ENCODE peak calls at places on chromosomes 4 and X, in six cellular contexts. K is esophagus squamous epithelium; B is tibial nerve; U is sigmoid colon; D is CD8-positive, alpha-beta memory T cell; A is breast epithelium. F is an unnamed sample.

GRCh38 chr4:77076889-77077635 is 1.3 kb upstream of the CCNI start:
- DNase-seq in B (no peak), A (no peak), D (no peak), K (no peak), U (no peak), F (no peak)

GRCh38 chrX:10173331-10173900 is 16.6 kb downstream of the CLCN4 start:
- DNase-seq in K (no peak), A (peak), U (peak), B (no peak), D (no peak), F (peak)

GRCh38 chrX:110284159-110284558 is 33.7 kb downstream of the AMMECR1 start:
- DNase-seq in B (no peak), K (no peak), D (no peak), A (no peak), U (no peak), F (no peak)

GRCh38 chr4:15132739-15133138 is 130.5 kb downstream of the CPEB2 start:
- DNase-seq in A (no peak), U (no peak), D (no peak), B (no peak), K (no peak), F (no peak)

GRCh38 chr4:26083987-26084386 is 170.0 kb downstream of the SMIM20 start:
- DNase-seq in B (no peak), K (no peak), D (no peak), U (peak), A (no peak), F (peak)

GRCh38 chr4:188435381-188435780 is 296.1 kb downstream of the TRIML1 start:
- DNase-seq in U (no peak), K (no peak), A (no peak), D (no peak), B (no peak), F (no peak)

GRCh38 chr4:173195132-173195531 is 26.5 kb downstream of the GALNT7 start:
- DNase-seq in K (no peak), D (no peak), A (no peak), U (no peak), B (no peak), F (no peak)

GRCh38 chrX:43939187-43939926 is 33.8 kb downstream of the NDP start:
- DNase-seq in A (no peak), B (no peak), D (no peak), U (no peak), K (no peak), F (no peak)

GRCh38 chr4:46450556-46450955 is 60.6 kb upstream of the GABRA2 start:
- DNase-seq in D (no peak), B (no peak), K (no peak), A (no peak), U (no peak), F (no peak)

GRCh38 chr4:80361329-80361900 is 25.9 kb downstream of the CFAP299 start:
- DNase-seq in B (no peak), U (no peak), A (no peak), D (peak), K (no peak), F (peak)

GRCh38 chrX:68660746-68661145 is 13.3 kb downstream of the STARD8 start:
- DNase-seq in A (no peak), B (no peak), U (no peak), K (no peak), D (no peak), F (no peak)

GRCh38 chrX:1587161-1587560 is 4.2 kb upstream of the AKAP17A start:
- DNase-seq in U (no peak), K (no peak), B (no peak), A (no peak), D (no peak), F (no peak)

GRCh38 chr4:152659806-152660205 is 20.0 kb downstream of the TMEM154 start:
- DNase-seq in B (no peak), K (no peak), U (no peak), D (no peak), A (no peak), F (no peak)

GRCh38 chr4:38071801-38072567 is 111.8 kb downstream of the PTTG2 start:
- DNase-seq in B (no peak), D (no peak), U (no peak), K (no peak), A (no peak), F (no peak)

GRCh38 chrX:129323115-129323514 is 200.2 kb downstream of the SMARCA1 start:
- DNase-seq in U (no peak), K (no peak), B (no peak), D (no peak), A (no peak), F (no peak)

GRCh38 chr4:73007526-73008100 is 61.9 kb downstream of the COX18 start:
- DNase-seq in U (no peak), D (no peak), K (no peak), A (no peak), B (no peak), F (peak)

GRCh38 chrX:48786825-48787538 is 592 bp downstream of the GATA1 start:
- DNase-seq in D (no peak), K (no peak), B (no peak), U (no peak), A (no peak), F (no peak)

GRCh38 chr4:7206856-7207567 is 14.7 kb downstream of the SORCS2 start:
- DNase-seq in B (peak), K (no peak), D (no peak), A (no peak), U (peak), F (peak)

GRCh38 chr4:177006331-177006730 is 213.6 kb upstream of the VEGFC start:
- DNase-seq in A (no peak), D (no peak), B (no peak), U (no peak), K (no peak), F (no peak)

GRCh38 chrX:46573896-46574336 is 351 bp downstream of the CHST7 start:
- DNase-seq in B (peak), K (peak), D (peak), A (no peak), U (peak), F (peak)

GRCh38 chr4:73741140-73741749 is 876 bp downstream of the CXCL8 start:
- DNase-seq in D (no peak), B (no peak), A (no peak), U (no peak), K (no peak), F (no peak)

GRCh38 chr4:128818442-128818841 is 8.9 kb downstream of the JADE1 start:
- DNase-seq in D (no peak), K (no peak), B (no peak), A (no peak), U (no peak), F (no peak)

GRCh38 chrX:149010026-149010898 is 494.8 kb downstream of the IDS start:
- DNase-seq in A (no peak), U (no peak), K (no peak), B (no peak), D (no peak), F (no peak)

GRCh38 chrX:21373637-21374162 is 518 bp upstream of the CNKSR2 start:
- DNase-seq in B (no peak), K (no peak), A (no peak), U (no peak), D (no peak), F (peak)

GRCh38 chr4:172202480-172203076 is 389.4 kb downstream of the GALNTL6 start:
- DNase-seq in U (no peak), B (no peak), K (no peak), D (no peak), A (no peak), F (no peak)

GRCh38 chrX:153768311-153769157 is 4.5 kb downstream of the PLXNB3 start:
- DNase-seq in A (no peak), U (no peak), D (no peak), K (no peak), B (no peak), F (no peak)

GRCh38 chr4:115165503-115165902 is 52.1 kb upstream of the NDST4 start:
- DNase-seq in D (no peak), K (no peak), A (no peak), B (no peak), U (no peak), F (no peak)

GRCh38 chrX:41337140-41337539 is 3.2 kb downstream of the DDX3X start:
- DNase-seq in D (no peak), K (no peak), B (no peak), U (no peak), A (no peak), F (no peak)

GRCh38 chrX:41334866-41335589 is 1.1 kb downstream of the DDX3X start:
- DNase-seq in K (no peak), U (peak), A (peak), B (peak), D (peak), F (peak)

GRCh38 chrX:41333994-41334865 is at the start of gene DDX3X:
- DNase-seq in B (peak), A (peak), D (peak), U (peak), K (peak), F (peak)

GRCh38 chrX:41336447-41336846 is 2.5 kb downstream of the DDX3X start:
- DNase-seq in A (no peak), D (no peak), K (no peak), B (no peak), U (no peak), F (no peak)

GRCh38 chrX:41335590-41336331 is 1.8 kb downstream of the DDX3X start:
- DNase-seq in K (no peak), B (no peak), D (no peak), A (no peak), U (no peak), F (no peak)
- H3K4me3 ChIP-seq in K (peak), B (peak), D (peak), A (peak), U (peak), F (peak)

DNA sequence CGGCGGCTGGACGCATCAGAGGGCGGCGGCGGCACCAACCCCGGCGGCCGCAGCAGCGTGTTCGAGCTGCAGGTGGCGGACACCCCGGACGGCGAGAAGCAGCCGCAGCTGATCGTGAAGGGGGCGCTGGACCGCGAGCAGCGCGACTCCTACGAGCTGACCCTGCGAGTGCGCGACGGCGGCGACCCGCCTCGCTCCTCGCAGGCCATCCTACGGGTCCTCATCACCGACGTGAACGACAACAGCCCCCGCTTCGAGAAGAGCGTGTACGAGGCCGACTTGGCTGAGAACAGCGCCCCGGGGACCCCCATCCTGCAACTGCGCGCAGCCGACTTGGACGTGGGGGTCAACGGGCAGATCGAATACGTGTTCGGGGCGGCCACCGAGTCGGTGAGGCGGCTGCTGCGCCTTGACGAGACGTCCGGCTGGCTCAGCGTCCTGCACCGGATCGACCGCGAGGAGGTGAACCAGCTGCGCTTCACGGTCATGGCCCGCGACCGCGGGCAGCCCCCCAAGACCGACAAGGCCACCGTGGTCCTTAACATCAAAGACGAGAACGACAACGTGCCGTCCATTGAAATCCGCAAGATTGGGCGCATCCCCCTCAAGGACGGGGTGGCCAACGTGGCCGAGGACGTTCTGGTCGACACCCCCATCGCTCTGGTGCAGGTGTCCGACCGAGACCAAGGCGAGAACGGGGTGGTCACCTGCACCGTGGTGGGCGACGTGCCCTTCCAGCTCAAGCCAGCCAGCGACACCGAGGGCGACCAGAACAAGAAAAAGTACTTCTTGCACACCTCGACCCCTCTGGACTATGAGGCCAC is 2.1 kb downstream of the PCDH7 start:
- DNase-seq in D (no peak), U (peak), K (no peak), B (no peak), A (no peak), F (peak)
- H3K27ac ChIP-seq in D (no peak), U (peak), K (peak), B (no peak), A (no peak), F (peak)

GRCh38 chr4:83180469-83180968 is 66.0 kb upstream of the PLAC8 start:
- DNase-seq in B (no peak), K (no peak), A (no peak), U (no peak), D (no peak), F (no peak)
- H3K4me3 ChIP-seq in B (no peak), K (no peak), A (no peak), U (no peak), D (no peak), F (no peak)

DNA sequence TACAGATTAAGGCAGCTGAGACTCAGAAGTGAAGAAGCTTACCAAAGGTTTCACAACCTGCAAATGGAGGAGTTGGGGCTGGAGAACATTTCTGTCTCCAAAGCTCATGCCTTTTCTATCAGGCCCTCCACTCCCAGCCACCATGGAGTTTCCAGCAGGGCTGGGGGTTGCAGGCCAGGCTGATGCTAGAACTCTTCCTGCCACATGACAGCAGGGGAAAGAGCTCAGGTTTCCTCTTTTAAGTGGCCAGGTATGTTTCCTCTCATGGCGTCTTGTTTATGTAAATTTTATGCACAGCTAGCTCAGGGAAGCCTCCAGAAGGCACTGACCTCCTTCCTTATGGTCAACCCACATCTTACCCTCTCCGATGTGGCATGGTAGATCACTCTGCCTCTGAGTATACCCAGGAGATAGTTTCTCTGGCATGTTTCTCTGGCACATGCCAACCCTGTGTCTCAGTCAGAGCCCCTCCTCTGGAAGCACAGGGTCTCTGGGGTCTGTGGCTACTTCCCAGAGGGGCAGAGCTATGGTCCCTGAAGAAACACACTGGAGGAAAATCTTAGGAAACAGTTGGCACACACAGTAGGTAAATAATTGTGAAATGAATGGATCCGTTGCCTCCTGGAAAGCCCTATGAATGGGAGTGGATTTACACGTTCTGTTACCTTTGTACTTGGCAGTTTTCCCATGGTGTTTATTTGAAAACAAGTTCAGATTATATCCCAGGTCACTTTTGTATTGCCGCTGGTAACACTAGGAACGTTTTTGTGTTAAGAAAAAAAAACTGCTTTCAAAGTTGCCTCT is 28.9 kb downstream of the PDK3 start:
- DNase-seq in A (no peak), B (no peak), U (no peak), K (no peak), D (no peak), F (no peak)
- H3K27ac ChIP-seq in A (peak), B (peak), U (peak), K (no peak), D (no peak), F (no peak)

DNA sequence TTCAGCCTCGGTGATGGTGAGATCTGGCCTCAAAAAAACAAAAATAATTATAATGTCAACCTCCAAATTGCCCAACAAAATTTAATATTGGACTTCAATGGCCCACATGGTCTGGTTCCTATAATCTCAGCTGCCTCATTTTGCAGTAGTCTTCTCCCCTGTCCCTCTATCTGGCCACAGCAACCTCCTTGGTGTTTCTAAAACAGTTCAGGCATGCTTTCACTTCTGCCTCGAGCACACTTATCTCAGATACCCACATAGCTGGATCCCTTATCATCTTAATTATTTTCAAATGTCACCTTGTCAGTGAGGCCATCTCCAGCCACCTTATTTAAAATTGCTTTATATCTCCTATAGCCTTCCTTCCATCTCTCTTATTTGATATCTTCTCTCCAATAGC is 52.9 kb upstream of the WDFY3 start:
- DNase-seq in D (no peak), B (no peak), K (no peak), U (no peak), A (no peak), F (no peak)
- H3K4me3 ChIP-seq in D (no peak), B (no peak), K (no peak), U (no peak), A (no peak), F (no peak)

GRCh38 chrX:71102292-71102691 is 4.2 kb downstream of the CXorf65 start:
- DNase-seq in B (no peak), A (no peak), K (no peak), D (no peak), U (no peak), F (peak)
- H3K27ac ChIP-seq in B (no peak), A (no peak), K (no peak), D (peak), U (no peak), F (peak)

GRCh38 chrX:101223226-101223625 is 3.6 kb downstream of the DRP2 start:
- DNase-seq in K (no peak), D (no peak), U (no peak), B (no peak), A (no peak), F (no peak)

GRCh38 chrX:101217689-101218088 is 1.9 kb upstream of the DRP2 start:
- DNase-seq in U (no peak), D (no peak), K (no peak), A (no peak), B (no peak), F (no peak)

GRCh38 chrX:101219116-101219839 is at the start of gene DRP2:
- DNase-seq in A (no peak), D (no peak), U (no peak), K (no peak), B (no peak), F (no peak)

GRCh38 chrX:101219840-101220191 is 230 bp downstream of the DRP2 start:
- DNase-seq in B (no peak), U (no peak), K (no peak), A (no peak), D (no peak), F (peak)

DNA sequence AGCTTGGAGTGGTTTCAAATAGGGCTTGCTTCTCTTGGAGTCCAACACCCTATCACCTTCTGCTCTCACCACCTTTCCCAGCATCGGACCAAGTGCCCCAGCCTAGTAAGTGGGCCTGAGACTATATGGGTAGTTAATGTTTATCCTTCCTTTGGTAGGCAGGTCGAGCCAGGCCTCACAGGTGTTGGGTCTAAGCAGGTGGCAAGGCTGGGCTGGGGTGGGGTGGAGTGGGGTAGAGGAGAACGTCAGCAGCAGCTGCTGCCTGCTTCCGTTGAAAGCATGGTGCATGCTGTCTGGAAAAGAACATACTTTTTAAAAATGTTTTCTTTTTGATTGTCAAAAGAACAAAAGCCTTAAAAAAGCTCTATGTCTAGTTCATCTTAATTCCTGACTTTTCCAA is 1.3 kb downstream of the DRP2 start:
- DNase-seq in K (no peak), B (no peak), D (no peak), U (no peak), A (no peak), F (no peak)
- H3K4me3 ChIP-seq in K (no peak), B (no peak), D (no peak), U (peak), A (no peak), F (peak)

GRCh38 chr4:113998531-113998930 is 19.1 kb upstream of the ARSJ start:
- DNase-seq in D (no peak), U (no peak), A (no peak), B (no peak), K (no peak), F (no peak)
- H3K27ac ChIP-seq in D (no peak), U (no peak), A (no peak), B (no peak), K (no peak), F (no peak)